ENCODE peak calls at places on chromosomes 11 and 22, in eight cellular contexts. V is cardiac muscle cell, Y is tibial artery, Z is thoracic aorta, D is colonic mucosa, W is testis, F is left ventricle myocardium inferior, M is heart right ventricle. Q is an unnamed sample.

GRCh38 chr11:74783241-74783871 is 34.7 kb downstream of the RNF169 start:
- DNase-seq in V (peak; percentile 36), Y (no peak), Z (no peak), D (no peak), W (no peak), F (no peak), M (no peak), Q (no peak)

GRCh38 chr11:1305558-1306056 is 3.8 kb downstream of the TOLLIP start:
- DNase-seq in V (no peak), Y (no peak), Z (no peak), D (no peak), W (no peak), F (no peak), M (no peak), Q (no peak)

GRCh38 chr11:86018249-86018648 is 50.6 kb downstream of the PICALM start:
- DNase-seq in V (no peak), Y (no peak), Z (no peak), D (no peak), W (no peak), F (no peak), M (no peak), Q (no peak)

GRCh38 chr11:1701041-1701807 is 4.2 kb downstream of the KRTAP5-6 start:
- DNase-seq in V (no peak), Y (no peak), Z (no peak), D (peak; percentile 12), W (peak; percentile 17), F (no peak), M (no peak), Q (no peak)

GRCh38 chr11:69300124-69301032 is 6.4 kb downstream of the MYEOV start:
- DNase-seq in V (no peak), Y (no peak), Z (no peak), D (no peak), W (no peak), F (no peak), M (no peak), Q (no peak)

GRCh38 chr22:38981005-38981658 is 1.0 kb upstream of the APOBEC3B start:
- DNase-seq in V (peak; percentile 49), Y (no peak), Z (no peak), D (peak; percentile 55), W (peak; percentile 55), F (no peak), M (no peak), Q (no peak)

GRCh38 chr22:17120281-17120680 is 879 bp downstream of the TMEM121B start:
- DNase-seq in V (peak; percentile 53), Y (no peak), Z (no peak), D (no peak), W (peak; percentile 57), F (peak; percentile 55), M (peak; percentile 71), Q (no peak)

GRCh38 chr22:47902646-47903180 is 1140.3 kb downstream of the TBC1D22A start:
- DNase-seq in V (no peak), Y (no peak), Z (no peak), D (no peak), W (no peak), F (no peak), M (no peak), Q (no peak)

GRCh38 chr11:112290462-112290894 is 29.8 kb upstream of the PLET1 start:
- DNase-seq in V (peak; percentile 6), Y (no peak), Z (no peak), D (no peak), W (no peak), F (no peak), M (no peak), Q (no peak)

GRCh38 chr11:70251583-70252285 is 18.8 kb upstream of the PPFIA1 start:
- DNase-seq in V (no peak), Y (no peak), Z (no peak), D (no peak), W (no peak), F (no peak), M (no peak), Q (no peak)

GRCh38 chr11:104105155-104105554 is 58.8 kb downstream of the PDGFD start:
- DNase-seq in V (no peak), Y (no peak), Z (no peak), D (no peak), W (no peak), F (no peak), M (no peak), Q (no peak)

GRCh38 chr11:69975822-69976221 is 102.3 kb upstream of the ANO1 start:
- DNase-seq in V (no peak), Y (no peak), Z (no peak), D (no peak), W (no peak), F (no peak), M (no peak), Q (no peak)

GRCh38 chr11:279040-279965 is 1.1 kb downstream of the NLRP6 start:
- DNase-seq in V (no peak), Y (no peak), Z (no peak), D (no peak), W (no peak), F (no peak), M (no peak), Q (no peak)

GRCh38 chr22:20525048-20525447 is 17.6 kb downstream of the MED15 start:
- DNase-seq in V (no peak), Y (no peak), Z (no peak), D (no peak), W (no peak), F (no peak), M (no peak), Q (no peak)

GRCh38 chr22:45757068-45757467 is 85.4 kb downstream of the ATXN10 start:
- DNase-seq in V (peak; percentile 65), Y (no peak), Z (no peak), D (no peak), W (peak; percentile 50), F (peak; percentile 38), M (no peak), Q (peak; percentile 35)
- H3K4me1 ChIP-seq in V (peaks cover 10% of the 10 kb centered on the region), Y (peaks cover 8% of the 10 kb centered on the region), Z (peaks cover 5% of the 10 kb centered on the region), D (no peaks in the 10 kb centered on the region), W (peaks cover 15% of the 10 kb centered on the region), F (peaks cover 17% of the 10 kb centered on the region), M (peaks cover 19% of the 10 kb centered on the region), Q (no peaks in the 10 kb centered on the region)

DNA sequence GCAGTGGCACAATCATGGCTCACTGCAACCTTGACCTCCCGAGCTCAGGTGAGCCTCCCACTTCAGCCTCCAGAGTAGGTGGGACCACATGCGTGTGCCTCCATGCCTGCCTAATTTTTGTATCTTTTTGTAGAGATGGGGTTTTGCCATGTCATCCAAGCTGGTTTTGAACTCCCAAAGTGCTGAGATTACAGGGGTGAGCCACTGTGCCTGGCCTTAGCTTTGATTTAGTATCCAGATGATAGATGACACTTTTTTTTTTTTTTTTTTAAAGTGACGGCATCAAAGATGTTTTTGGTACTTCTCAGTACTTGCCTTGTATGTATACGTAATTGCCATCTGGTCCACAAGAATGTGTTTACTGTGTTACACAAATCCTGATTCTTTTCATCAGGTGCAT is 23.4 kb downstream of the LDHAL6A start:
- DNase-seq in V (no peak), Y (no peak), Z (no peak), D (no peak), W (no peak), F (no peak), M (no peak), Q (no peak)
- H3K36me3 ChIP-seq in V (peaks cover 46% of the 10 kb centered on the region), Y (peaks cover 97% of the 10 kb centered on the region), Z (peaks cover 46% of the 10 kb centered on the region), D (peaks cover 21% of the 10 kb centered on the region), W (no peaks in the 10 kb centered on the region), F (peaks cover 93% of the 10 kb centered on the region), M (no peaks in the 10 kb centered on the region), Q (peaks cover 33% of the 10 kb centered on the region)

DNA sequence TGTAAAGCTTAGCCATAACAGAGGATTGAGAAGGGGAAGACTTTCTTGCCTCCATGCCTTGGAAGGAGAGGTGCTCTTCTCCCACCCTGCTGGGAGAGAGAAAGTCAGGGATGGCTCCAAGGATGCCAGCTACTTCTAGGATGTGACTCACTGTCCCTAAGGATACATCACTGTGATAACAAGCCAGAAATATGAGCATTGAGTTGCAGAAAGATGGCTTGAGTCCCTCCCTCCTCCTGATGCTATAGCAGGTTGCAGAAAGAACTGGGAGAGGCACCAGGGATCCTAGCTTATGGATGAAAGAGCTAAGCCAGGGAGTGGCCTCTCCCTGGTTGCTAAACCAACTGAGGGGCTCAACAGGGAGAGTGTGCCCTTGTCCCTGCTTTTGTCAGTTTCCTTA is 27.8 kb upstream of the FJX1 start:
- DNase-seq in V (no peak), Y (no peak), Z (no peak), D (no peak), W (no peak), F (no peak), M (no peak), Q (no peak)
- H3K4me1 ChIP-seq in V (no peaks in the 10 kb centered on the region), Y (peaks cover 7% of the 10 kb centered on the region), Z (peaks cover 5% of the 10 kb centered on the region), D (no peaks in the 10 kb centered on the region), W (no peaks in the 10 kb centered on the region), F (no peaks in the 10 kb centered on the region), M (no peaks in the 10 kb centered on the region), Q (peaks cover 1% of the 10 kb centered on the region)

DNA sequence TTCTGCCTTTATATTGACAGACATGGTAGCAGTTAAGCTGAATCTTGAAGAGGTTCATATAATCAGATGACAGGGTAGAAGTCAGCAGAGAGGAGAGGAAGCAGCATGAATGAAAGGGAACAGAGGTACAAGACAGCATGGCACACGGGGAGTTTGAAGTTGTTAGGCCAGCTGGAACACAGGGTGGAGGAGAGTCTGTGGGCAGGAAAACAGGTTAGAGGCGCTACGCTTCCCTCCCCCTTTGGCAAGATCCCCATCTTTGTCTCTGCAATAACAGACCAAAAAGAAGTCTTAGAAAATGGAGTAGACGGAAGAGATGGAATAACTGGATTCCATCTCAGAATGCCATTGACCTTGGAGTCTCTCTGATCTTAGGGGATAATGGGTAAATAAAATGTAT is 20.0 kb upstream of the NDUFC2 start:
- DNase-seq in V (no peak), Y (no peak), Z (no peak), D (no peak), W (no peak), F (no peak), M (no peak), Q (no peak)
- H3K36me3 ChIP-seq in V (peaks cover 10% of the 10 kb centered on the region), Y (peaks cover 51% of the 10 kb centered on the region), Z (peaks cover 5% of the 10 kb centered on the region), D (no peaks in the 10 kb centered on the region), W (no peaks in the 10 kb centered on the region), F (peaks cover 47% of the 10 kb centered on the region), M (no peaks in the 10 kb centered on the region), Q (peaks cover 11% of the 10 kb centered on the region)

DNA sequence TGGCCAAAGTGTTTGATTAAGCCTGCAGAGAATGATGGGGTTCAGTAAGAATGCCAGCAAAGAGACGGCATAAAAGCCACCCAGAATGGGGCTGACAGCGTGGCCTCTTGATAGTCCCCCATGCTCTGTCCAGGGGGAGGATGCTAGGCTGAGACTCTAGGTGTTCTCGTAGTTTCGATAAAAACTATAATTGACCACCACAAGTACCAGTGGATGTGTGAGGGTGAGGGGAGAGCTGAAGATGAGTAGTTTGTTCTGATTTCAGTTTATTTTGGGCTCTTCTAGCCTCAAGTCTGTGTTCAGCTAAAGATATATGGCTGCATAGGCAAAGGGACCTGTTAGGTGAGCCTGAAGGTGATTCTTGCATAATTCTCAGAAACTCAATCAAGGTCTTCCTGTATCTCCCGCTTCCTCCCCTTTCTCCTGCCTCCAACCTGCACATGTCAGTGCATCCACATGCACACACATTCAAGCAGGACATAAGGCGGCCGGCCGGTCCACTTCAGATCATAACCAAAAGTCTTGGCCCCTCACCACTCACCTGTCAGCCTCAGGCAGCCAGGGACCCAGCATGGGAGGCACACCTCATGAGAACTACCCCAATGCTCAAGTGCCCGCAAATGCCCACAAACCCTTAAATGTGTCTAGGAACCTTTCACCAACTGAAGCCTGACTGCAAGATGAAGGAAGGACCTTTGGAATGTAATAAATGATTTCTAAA is 31.2 kb downstream of the FLI1 start:
- DNase-seq in V (no peak), Y (no peak), Z (no peak), D (no peak), W (no peak), F (no peak), M (no peak), Q (no peak)
- H3K4me1 ChIP-seq in V (peaks cover 9% of the 10 kb centered on the region), Y (no peaks in the 10 kb centered on the region), Z (peaks cover 9% of the 10 kb centered on the region), D (no peaks in the 10 kb centered on the region), W (peaks cover 10% of the 10 kb centered on the region), F (peaks cover 99% of the 10 kb centered on the region), M (peaks cover 99% of the 10 kb centered on the region), Q (peaks cover 3% of the 10 kb centered on the region)